ENCODE peak calls at places on chromosome 18, in ten cellular contexts. I, D, T, J, Z, M, V, A, G and U are unnamed samples. For H3K27me3 and H3K36me3, the result is how much of the 10 kb centered on the place peaks cover.

GRCh38 chr18:26293982-26294381 is 67.7 kb downstream of the TAF4B start:
- DNase-seq in T (no peak), D (no peak), M (no peak), J (no peak), Z (no peak), G (no peak), I (no peak), A (no peak), V (no peak), U (no peak)

GRCh38 chr18:68676913-68677312 is 38.0 kb downstream of the TMX3 start:
- DNase-seq in D (no peak), A (no peak), G (no peak), I (no peak), J (no peak), Z (no peak), T (no peak), V (no peak), M (no peak), U (no peak)

GRCh38 chr18:8889479-8889878 is 184.1 kb downstream of the MTCL1 start:
- DNase-seq in V (no peak), J (no peak), I (no peak), A (no peak), T (no peak), G (no peak), D (no peak), Z (no peak), M (no peak), U (no peak)

GRCh38 chr18:10798727-10799435 is 273.1 kb downstream of the NAPG start:
- DNase-seq in G (no peak), V (no peak), Z (no peak), M (no peak), A (no peak), J (no peak), I (peak), T (no peak), D (no peak), U (no peak)

GRCh38 chr18:41992066-41992465 is 37.0 kb downstream of the PIK3C3 start:
- DNase-seq in M (no peak), G (no peak), T (no peak), A (no peak), I (no peak), J (no peak), V (no peak), Z (no peak), D (no peak), U (peak)

GRCh38 chr18:72830109-72830508 is 37.7 kb downstream of the NETO1 start:
- DNase-seq in A (no peak), G (no peak), T (no peak), D (no peak), M (no peak), Z (no peak), J (no peak), V (peak), I (no peak), U (no peak)

GRCh38 chr18:45402485-45403056 is 212.7 kb upstream of the SLC14A2 start:
- DNase-seq in V (no peak), D (no peak), T (no peak), A (no peak), I (no peak), M (no peak), Z (no peak), G (no peak), J (no peak), U (no peak)

GRCh38 chr18:3605562-3606443 is 155.8 kb downstream of the TGIF1 start:
- DNase-seq in I (no peak), V (peak), M (no peak), T (no peak), A (no peak), G (no peak), J (no peak), D (no peak), Z (no peak), U (no peak)

GRCh38 chr18:30132959-30133358 is 909.6 kb downstream of the DSC3 start:
- DNase-seq in D (no peak), T (no peak), I (no peak), A (no peak), Z (no peak), M (no peak), V (no peak), J (no peak), G (no peak), U (no peak)

GRCh38 chr18:8742382-8743361 is 37.3 kb downstream of the MTCL1 start:
- DNase-seq in A (no peak), T (no peak), J (no peak), V (no peak), D (no peak), G (no peak), M (no peak), Z (no peak), I (no peak), U (no peak)

GRCh38 chr18:42807852-42808251 is 307.6 kb downstream of the RIT2 start:
- DNase-seq in Z (no peak), G (no peak), M (no peak), V (no peak), A (no peak), I (no peak), D (no peak), T (no peak), J (no peak), U (no peak)

GRCh38 chr18:58541137-58541788 is 87.6 kb downstream of the ALPK2 start:
- DNase-seq in D (no peak), G (no peak), M (no peak), A (peak), J (no peak), Z (no peak), V (peak), T (no peak), I (no peak), U (no peak)

GRCh38 chr18:27887287-27887686 is 289.6 kb downstream of the CDH2 start:
- DNase-seq in A (no peak), Z (no peak), T (no peak), G (no peak), D (no peak), M (no peak), V (no peak), J (no peak), I (no peak), U (no peak)

GRCh38 chr18:67428148-67428547 is 88.4 kb downstream of the DSEL start:
- DNase-seq in A (no peak), Z (no peak), V (no peak), I (no peak), T (no peak), D (no peak), J (no peak), M (no peak), G (no peak), U (no peak)

GRCh38 chr18:58991127-58991798 is 126.6 kb downstream of the ZNF532 start:
- DNase-seq in V (no peak), G (no peak), I (no peak), D (no peak), J (no peak), T (no peak), Z (no peak), A (no peak), M (no peak), U (peak)

GRCh38 chr18:74625157-74625556 is 27.5 kb downstream of the ZNF407 start:
- DNase-seq in M (no peak), D (no peak), T (peak), I (no peak), J (no peak), V (no peak), G (no peak), Z (no peak), A (no peak), U (no peak)

GRCh38 chr18:10526211-10526949 is 553 bp downstream of the NAPG start:
- DNase-seq in Z (peak), J (peak), A (no peak), I (peak), M (peak), G (peak), T (no peak), D (peak), V (peak), U (no peak)

GRCh38 chr18:9365406-9365805 is 30.8 kb downstream of the TWSG1 start:
- DNase-seq in M (no peak), T (no peak), D (no peak), I (no peak), A (no peak), G (no peak), J (no peak), Z (no peak), V (no peak), U (no peak)

GRCh38 chr18:58861853-58862252 is 2.8 kb upstream of the ZNF532 start:
- DNase-seq in V (no peak), I (no peak), G (no peak), A (no peak), Z (no peak), D (no peak), T (no peak), J (no peak), M (no peak), U (no peak)

GRCh38 chr18:74929110-74929509 is 279.8 kb downstream of the PTGR3 start:
- DNase-seq in A (no peak), J (no peak), T (no peak), V (no peak), I (peak), D (peak), G (no peak), Z (peak), M (peak), U (no peak)

GRCh38 chr18:59084286-59084779 is 55.4 kb upstream of the SEC11C start:
- DNase-seq in G (peak), I (peak), J (peak), A (peak), M (peak), T (peak), V (peak), Z (peak), D (peak), U (peak)

GRCh38 chr18:59087391-59087790 is 52.3 kb upstream of the SEC11C start:
- DNase-seq in M (no peak), V (peak), A (no peak), Z (no peak), J (no peak), T (no peak), I (no peak), D (no peak), G (no peak), U (no peak)

GRCh38 chr18:77851798-77852197 is 602.1 kb downstream of the GALR1 start:
- DNase-seq in G (no peak), Z (no peak), V (no peak), A (no peak), D (no peak), I (no peak), M (no peak), J (no peak), T (no peak), U (no peak)

GRCh38 chr18:3383381-3383915 is 66.5 kb upstream of the TGIF1 start:
- DNase-seq in V (no peak), Z (no peak), A (no peak), J (no peak), G (no peak), D (no peak), T (no peak), M (no peak), I (no peak), U (no peak)

GRCh38 chr18:73777356-73778051 is 370.1 kb downstream of the FBXO15 start:
- DNase-seq in V (no peak), J (no peak), I (no peak), G (no peak), M (no peak), D (no peak), Z (no peak), T (no peak), A (no peak), U (no peak)

GRCh38 chr18:5543854-5544389 is at the start of gene EPB41L3:
- DNase-seq in I (no peak), Z (no peak), T (no peak), D (no peak), G (peak), M (peak), J (peak), V (no peak), A (no peak), U (no peak)
- H3K27me3 ChIP-seq in I (under half), Z (half or more), T (under half), D (under half), G (under half), M (under half), J (under half), V (under half), A (under half), U (under half)

GRCh38 chr18:22952525-22952924 is 19.4 kb downstream of the RBBP8 start:
- DNase-seq in A (no peak), G (no peak), T (no peak), V (no peak), I (no peak), D (no peak), J (no peak), Z (no peak), M (no peak), U (no peak)
- H3K36me3 ChIP-seq in A (under half), G (under half), T (under half), V (half or more), I (under half), D (under half), J (under half), Z (half or more), M (under half), U (under half)

DNA sequence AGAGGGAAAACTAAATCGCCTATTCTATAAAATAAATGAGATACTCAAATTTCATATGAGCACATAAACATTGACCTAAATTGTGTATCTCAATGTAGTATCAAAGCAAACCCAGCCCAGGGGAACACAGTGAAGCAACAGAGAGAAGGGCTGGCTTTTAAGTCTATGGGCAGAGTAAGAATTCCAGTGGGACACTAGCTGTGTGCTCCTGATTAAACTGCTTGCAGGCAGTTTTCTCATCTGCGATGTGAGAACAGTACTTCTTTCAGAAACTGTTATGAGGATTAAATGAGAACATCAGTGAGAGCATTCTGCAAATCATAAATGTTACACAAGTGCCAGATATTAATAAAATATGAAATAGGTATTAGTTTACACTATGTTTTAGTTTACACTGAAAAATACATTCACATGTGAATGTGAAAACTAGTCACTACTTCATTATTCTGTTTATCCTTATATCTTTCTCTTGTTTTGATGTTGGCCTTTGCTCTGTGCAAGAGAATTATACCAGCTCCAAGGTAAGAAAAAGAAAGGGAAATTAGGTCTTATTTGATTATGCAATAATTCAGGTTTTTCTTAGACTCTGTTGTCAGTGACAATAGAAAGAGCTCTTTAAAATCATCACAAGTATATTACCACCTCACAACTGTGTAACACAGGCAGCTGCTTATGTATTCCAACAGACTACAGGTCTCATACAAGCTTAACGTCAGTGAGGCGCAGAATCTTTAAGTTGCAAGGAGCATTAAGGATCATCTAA is 47.5 kb downstream of the GAREM1 start:
- DNase-seq in M (no peak), I (no peak), A (no peak), T (no peak), D (no peak), V (no peak), G (no peak), J (no peak), Z (no peak), U (no peak)
- TF ChIP-seq CTCF in M (no peak), I (no peak), A (no peak), T (no peak), D (no peak), V (no peak), G (no peak), J (no peak), Z (no peak), U (no peak)

DNA sequence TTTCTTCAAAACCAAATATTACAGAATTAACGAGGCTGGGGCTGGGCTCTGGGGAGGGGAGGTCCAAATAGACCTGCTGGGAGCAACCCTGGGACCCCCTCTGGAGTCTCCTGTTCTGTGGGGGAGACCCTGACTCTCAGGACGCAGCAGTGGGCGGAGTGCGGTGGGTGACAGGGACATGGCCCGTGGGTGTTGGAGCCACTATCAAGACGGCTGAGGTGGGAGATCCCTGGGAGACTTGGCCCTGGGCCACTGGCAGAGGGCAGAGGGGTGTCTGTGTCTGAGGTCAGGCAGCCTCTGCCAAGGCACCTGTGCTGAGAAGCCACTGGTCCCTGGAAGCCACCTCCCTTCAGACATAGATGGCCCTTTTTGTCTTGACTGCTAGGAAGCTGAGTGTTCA is 79.5 kb upstream of the CTDP1 start:
- DNase-seq in J (peak), Z (no peak), T (peak), D (no peak), I (no peak), G (peak), V (no peak), A (no peak), M (no peak), U (no peak)
- H3K27me3 ChIP-seq in J (under half), Z (half or more), T (under half), D (under half), I (under half), G (under half), V (under half), A (under half), M (under half), U (under half)

GRCh38 chr18:12975488-12975887 is 15.7 kb upstream of the CEP192 start:
- DNase-seq in V (no peak), M (no peak), Z (no peak), G (no peak), D (no peak), I (no peak), T (no peak), A (no peak), J (no peak), U (no peak)

GRCh38 chr18:12973562-12974213 is 17.5 kb upstream of the CEP192 start:
- DNase-seq in V (no peak), M (no peak), J (no peak), I (no peak), T (no peak), Z (no peak), A (no peak), G (no peak), D (no peak), U (no peak)

GRCh38 chr18:12976305-12976704 is 14.9 kb upstream of the CEP192 start:
- DNase-seq in I (no peak), T (no peak), J (no peak), V (no peak), D (no peak), G (no peak), Z (no peak), A (no peak), M (no peak), U (no peak)
- H3K36me3 ChIP-seq in I (under half), T (under half), J (under half), V (half or more), D (under half), G (half or more), Z (half or more), A (under half), M (under half), U (under half)

DNA sequence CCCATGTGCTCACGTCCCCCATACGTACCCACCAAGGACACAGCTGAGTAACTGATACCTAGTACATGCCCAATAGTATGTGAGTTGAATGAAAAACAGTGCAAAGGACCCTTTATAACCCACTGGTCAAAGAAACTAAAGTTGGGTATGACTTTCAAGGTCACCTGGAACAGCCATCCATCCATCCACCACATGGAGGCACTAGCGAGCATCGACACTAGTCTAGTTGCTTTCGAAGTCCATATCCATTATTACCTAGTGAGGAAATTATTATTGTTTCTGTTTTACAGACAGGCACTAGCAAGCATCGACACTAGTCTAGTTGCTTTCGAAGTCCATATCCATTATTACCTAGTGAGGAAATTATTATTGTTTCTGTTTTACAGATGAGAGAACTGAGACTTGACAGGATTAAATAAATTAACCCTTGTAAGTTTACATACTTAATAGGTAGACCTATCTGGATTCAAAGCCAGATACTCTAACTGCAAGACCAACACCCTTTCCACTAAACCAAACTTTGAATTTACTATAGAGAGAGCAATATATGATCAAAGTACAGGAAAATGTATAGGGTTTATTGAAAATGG is 233.7 kb downstream of the METTL4 start:
- DNase-seq in J (no peak), G (no peak), V (peak), I (peak), M (no peak), T (peak), A (peak), Z (peak), D (no peak), U (no peak)
- TF ChIP-seq CTCF in J (peak), G (peak), V (peak), I (peak), M (peak), T (peak), A (peak), Z (peak), D (no peak), U (peak)

GRCh38 chr18:47749195-47749973 is 181.1 kb downstream of the SMAD2 start:
- DNase-seq in M (peak), Z (peak), J (peak), V (no peak), A (peak), I (peak), T (peak), D (peak), G (peak), U (peak)
- H3K27me3 ChIP-seq in M (under half), Z (under half), J (under half), V (under half), A (under half), I (under half), T (under half), D (under half), G (under half), U (under half)

GRCh38 chr18:35244671-35245070 is 3.8 kb downstream of the ZNF397 start:
- DNase-seq in J (no peak), I (no peak), Z (no peak), A (no peak), D (no peak), V (no peak), T (no peak), G (no peak), M (no peak), U (no peak)
- H3K36me3 ChIP-seq in J (under half), I (under half), Z (half or more), A (under half), D (under half), V (half or more), T (half or more), G (half or more), M (under half), U (under half)

DNA sequence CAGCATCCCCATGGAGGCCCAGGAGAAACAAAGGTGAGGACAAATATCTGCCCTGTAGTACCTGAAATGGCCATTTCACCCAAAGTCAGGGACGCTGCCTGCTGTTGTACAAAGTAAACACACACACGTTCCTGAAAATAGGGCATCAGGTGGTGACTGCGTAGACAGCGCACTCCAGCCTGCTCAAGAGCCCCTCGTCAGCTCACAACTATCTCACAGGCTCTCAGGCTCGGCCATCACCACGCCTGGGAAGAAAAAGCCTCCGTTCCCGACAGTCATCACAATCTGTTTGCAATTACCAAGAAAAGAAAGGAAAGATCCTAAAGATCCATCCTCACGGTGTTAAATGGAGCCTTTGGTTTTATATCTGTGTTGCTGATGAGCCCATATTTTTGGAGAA is 230.2 kb downstream of the ZNF516 start:
- DNase-seq in T (no peak), M (no peak), A (no peak), Z (no peak), G (no peak), D (no peak), I (no peak), V (no peak), J (no peak), U (no peak)
- TF ChIP-seq CTCF in T (no peak), M (no peak), A (no peak), Z (no peak), G (no peak), D (no peak), I (no peak), V (no peak), J (no peak), U (no peak)

GRCh38 chr18:13551305-13551603 is 175.1 kb downstream of the FAM210A start:
- DNase-seq in G (no peak), A (no peak), Z (no peak), M (no peak), T (no peak), V (no peak), D (no peak), J (peak), I (no peak), U (no peak)

GRCh38 chr18:13553449-13553848 is 172.9 kb downstream of the FAM210A start:
- DNase-seq in T (no peak), Z (no peak), G (no peak), M (no peak), V (no peak), A (no peak), D (no peak), J (no peak), I (no peak), U (no peak)

GRCh38 chr18:13550446-13551304 is 175.7 kb downstream of the FAM210A start:
- DNase-seq in V (no peak), J (no peak), I (no peak), A (no peak), G (no peak), M (no peak), Z (no peak), T (no peak), D (no peak), U (no peak)

GRCh38 chr18:13549879-13550231 is 176.5 kb downstream of the FAM210A start:
- DNase-seq in M (no peak), V (no peak), T (peak), Z (no peak), G (no peak), I (no peak), J (no peak), D (no peak), A (no peak), U (no peak)

GRCh38 chr18:13551841-13552733 is 174.3 kb downstream of the FAM210A start:
- DNase-seq in A (no peak), M (no peak), D (no peak), T (no peak), V (no peak), G (no peak), J (no peak), Z (no peak), I (no peak), U (no peak)
- H3K27me3 ChIP-seq in A (under half), M (under half), D (under half), T (under half), V (under half), G (under half), J (under half), Z (under half), I (under half), U (under half)